ENCODE peak calls at places on chromosome 12, in six cellular contexts. P, G, M, T, F and W are unnamed samples.

GRCh38 chr12:102095677-102096263 is 24.1 kb downstream of the NUP37 start:
- DNase-seq in G (peak), F (peak), M (peak), T (no peak), P (peak), W (peak)

GRCh38 chr12:19196959-19197630 is 67.6 kb downstream of the PLEKHA5 start:
- DNase-seq in P (no peak), G (peak), T (no peak), M (no peak), F (no peak), W (no peak)

GRCh38 chr12:124679533-124680371 is 112.3 kb upstream of the NCOR2 start:
- DNase-seq in F (no peak), M (peak), G (no peak), P (no peak), T (no peak), W (no peak)

GRCh38 chr12:95509300-95509699 is 35.3 kb downstream of the METAP2 start:
- DNase-seq in M (no peak), P (no peak), G (no peak), F (no peak), T (no peak), W (no peak)

GRCh38 chr12:14774944-14775651 is 28.2 kb downstream of the WBP11 start:
- DNase-seq in T (peak), F (peak), G (no peak), M (peak), P (peak), W (peak)

GRCh38 chr12:113048716-113049127 is 7.8 kb upstream of the DTX1 start:
- DNase-seq in G (peak), M (peak), P (peak), F (peak), T (peak), W (peak)

GRCh38 chr12:113231275-113232231 is 10.3 kb downstream of the TPCN1 start:
- DNase-seq in P (no peak), M (peak), F (peak), T (no peak), G (no peak), W (peak)

GRCh38 chr12:54689984-54690383 is 41.8 kb upstream of the DCD start:
- DNase-seq in T (no peak), F (peak), P (no peak), G (no peak), M (peak), W (no peak)

GRCh38 chr12:39490500-39491276 is 47.8 kb upstream of the KIF21A start:
- DNase-seq in G (no peak), M (peak), F (no peak), T (no peak), P (no peak), W (no peak)

GRCh38 chr12:53928054-53928879 is 10.4 kb upstream of the HOXC13 start:
- DNase-seq in T (no peak), M (no peak), F (peak), P (no peak), G (no peak), W (no peak)

GRCh38 chr12:103279444-103279843 is 216.3 kb downstream of the C12orf42 start:
- DNase-seq in M (no peak), P (no peak), G (peak), T (no peak), F (no peak), W (no peak)

GRCh38 chr12:56229819-56230448 is at the start of gene SLC39A5:
- DNase-seq in T (no peak), F (no peak), G (no peak), M (no peak), P (no peak), W (no peak)

GRCh38 chr12:27245039-27245438 is 953 bp downstream of the STK38L start:
- DNase-seq in F (peak), P (no peak), G (no peak), T (no peak), M (peak), W (peak)

GRCh38 chr12:42326466-42327226 is 679 bp downstream of the PPHLN1 start:
- DNase-seq in P (peak), F (no peak), G (no peak), T (no peak), M (peak), W (peak)

GRCh38 chr12:39505025-39505424 is 62.1 kb upstream of the KIF21A start:
- DNase-seq in T (no peak), P (no peak), M (no peak), F (peak), G (no peak), W (no peak)

GRCh38 chr12:110039085-110039807 is 9.1 kb downstream of the C12orf76 start:
- DNase-seq in P (peak), F (peak), T (no peak), M (peak), G (peak), W (peak)

GRCh38 chr12:64451687-64452558 is at the start of gene TBK1:
- DNase-seq in T (peak), F (peak), P (peak), G (peak), M (peak), W (peak)

GRCh38 chr12:79482323-79482722 is 208.4 kb downstream of the PAWR start:
- DNase-seq in G (no peak), T (no peak), M (no peak), P (no peak), F (peak), W (no peak)

GRCh38 chr12:77116277-77116676 is 50.9 kb upstream of the E2F7 start:
- DNase-seq in P (peak), T (no peak), G (no peak), M (peak), F (no peak), W (no peak)

GRCh38 chr12:29505078-29505477 is 7.6 kb upstream of the OVCH1 start:
- DNase-seq in T (no peak), M (no peak), G (no peak), F (no peak), P (no peak), W (no peak)